ENCODE peak calls at places on chromosomes 2 and 18, in ten cellular contexts. N is HCT116, V is upper lobe of left lung, E is transverse colon, C is sigmoid colon, O is IMR-90, Z is breast epithelium, L is gastrocnemius medialis, D is Peyer's patch, F is tibial nerve. Y is an unnamed sample.

GRCh38 chr2:223944166-223944703 is 900 bp downstream of the WDFY1 start:
- DNase-seq in N (no peak), V (peak), E (peak), C (peak), O (no peak), Z (no peak), L (no peak), D (peak), F (peak), Y (peak)

GRCh38 chr2:206396216-206396615 is 47.1 kb upstream of the ADAM23 start:
- DNase-seq in N (no peak), V (no peak), E (no peak), C (no peak), O (no peak), Z (no peak), L (no peak), D (no peak), F (no peak), Y (no peak)

GRCh38 chr18:63439334-63439733 is 17.1 kb upstream of the VPS4B start:
- DNase-seq in N (peak), V (no peak), E (peak), C (peak), O (peak), Z (no peak), L (peak), D (no peak), F (peak), Y (no peak)

GRCh38 chr2:37849908-37850307 is 75.2 kb upstream of the RMDN2 start:
- DNase-seq in N (no peak), V (no peak), E (no peak), C (no peak), O (no peak), Z (no peak), L (no peak), D (no peak), F (no peak), Y (no peak)

GRCh38 chr2:197779261-197779660 is 5.9 kb downstream of the BOLL start:
- DNase-seq in N (no peak), V (no peak), E (no peak), C (no peak), O (no peak), Z (no peak), L (no peak), D (no peak), F (no peak), Y (no peak)

GRCh38 chr2:220162320-220162719 is 534.9 kb downstream of the SLC4A3 start:
- DNase-seq in N (no peak), V (no peak), E (no peak), C (no peak), O (peak), Z (no peak), L (no peak), D (no peak), F (no peak), Y (no peak)

GRCh38 chr2:143807677-143808076 is 678.5 kb downstream of the ARHGAP15 start:
- DNase-seq in N (no peak), V (no peak), E (peak), C (peak), O (no peak), Z (no peak), L (peak), D (no peak), F (peak), Y (peak)

GRCh38 chr2:164911832-164912231 is 43.5 kb downstream of the SLC38A11 start:
- DNase-seq in N (no peak), V (no peak), E (no peak), C (no peak), O (no peak), Z (no peak), L (no peak), D (no peak), F (no peak), Y (no peak)

GRCh38 chr2:142044168-142044567 is 86.6 kb downstream of the LRP1B start:
- DNase-seq in N (no peak), V (no peak), E (no peak), C (no peak), O (no peak), Z (no peak), L (no peak), D (no peak), F (no peak), Y (no peak)

GRCh38 chr2:237968048-237968862 is 1.4 kb downstream of the UBE2F start:
- DNase-seq in N (no peak), V (no peak), E (peak), C (peak), O (peak), Z (no peak), L (peak), D (no peak), F (peak), Y (peak)

GRCh38 chr2:162301151-162301804 is 17.2 kb downstream of the IFIH1 start:
- DNase-seq in N (peak), V (no peak), E (peak), C (no peak), O (peak), Z (peak), L (no peak), D (no peak), F (peak), Y (no peak)

GRCh38 chr2:107730898-107731297 is 95.8 kb upstream of the RGPD4 start:
- DNase-seq in N (no peak), V (no peak), E (no peak), C (no peak), O (no peak), Z (no peak), L (no peak), D (no peak), F (no peak), Y (no peak)

GRCh38 chr18:6221602-6222014 is 193.1 kb downstream of the L3MBTL4 start:
- DNase-seq in N (no peak), V (no peak), E (no peak), C (no peak), O (no peak), Z (no peak), L (no peak), D (no peak), F (no peak), Y (no peak)

GRCh38 chr2:141555876-141556470 is 574.8 kb downstream of the LRP1B start:
- DNase-seq in N (no peak), V (no peak), E (no peak), C (no peak), O (no peak), Z (no peak), L (no peak), D (no peak), F (no peak), Y (no peak)

GRCh38 chr18:62827397-62827796 is 112.1 kb downstream of the PHLPP1 start:
- DNase-seq in N (no peak), V (no peak), E (no peak), C (no peak), O (no peak), Z (no peak), L (no peak), D (no peak), F (no peak), Y (no peak)

GRCh38 chr2:175864131-175864728 is 137.8 kb downstream of the LNPK start:
- DNase-seq in N (no peak), V (no peak), E (no peak), C (no peak), O (no peak), Z (no peak), L (no peak), D (no peak), F (no peak), Y (no peak)

GRCh38 chr2:71538656-71539265 is 85.4 kb downstream of the DYSF start:
- DNase-seq in N (no peak), V (no peak), E (no peak), C (peak), O (no peak), Z (peak), L (no peak), D (no peak), F (no peak), Y (no peak)

GRCh38 chr2:218166791-218167190 is at the start of gene CXCR1:
- DNase-seq in N (no peak), V (no peak), E (no peak), C (no peak), O (no peak), Z (no peak), L (no peak), D (no peak), F (no peak), Y (no peak)

GRCh38 chr2:179981085-179981484 is 26.0 kb downstream of the CWC22 start:
- DNase-seq in N (no peak), V (no peak), E (no peak), C (no peak), O (peak), Z (no peak), L (no peak), D (no peak), F (no peak), Y (no peak)

GRCh38 chr2:121260370-121261154 is 24.4 kb downstream of the TFCP2L1 start:
- DNase-seq in N (no peak), V (no peak), E (peak), C (peak), O (no peak), Z (peak), L (no peak), D (peak), F (no peak), Y (no peak)

GRCh38 chr2:217016829-217017228 is 157.0 kb upstream of the TNP1 start:
- DNase-seq in N (no peak), V (no peak), E (no peak), C (no peak), O (peak), Z (no peak), L (no peak), D (no peak), F (no peak), Y (no peak)

GRCh38 chr2:88590998-88591613 is 36.2 kb downstream of the EIF2AK3 start:
- DNase-seq in N (peak), V (no peak), E (peak), C (no peak), O (peak), Z (no peak), L (peak), D (no peak), F (peak), Y (no peak)

GRCh38 chr2:240913810-240914644 is 7.9 kb downstream of the CROCC2 start:
- DNase-seq in N (no peak), V (peak), E (peak), C (peak), O (peak), Z (no peak), L (no peak), D (peak), F (peak), Y (peak)

GRCh38 chr18:61531891-61532290 is 198.7 kb downstream of the CDH20 start:
- DNase-seq in N (no peak), V (no peak), E (no peak), C (no peak), O (no peak), Z (no peak), L (no peak), D (no peak), F (no peak), Y (no peak)

GRCh38 chr2:53633441-53633840 is 134.2 kb upstream of the CHAC2 start:
- DNase-seq in N (no peak), V (no peak), E (no peak), C (no peak), O (peak), Z (no peak), L (no peak), D (no peak), F (no peak), Y (no peak)

GRCh38 chr2:64794426-64794995 is 140.8 kb upstream of the SERTAD2 start:
- DNase-seq in N (no peak), V (no peak), E (no peak), C (no peak), O (no peak), Z (no peak), L (no peak), D (no peak), F (no peak), Y (no peak)

GRCh38 chr2:64792995-64793639 is 139.4 kb upstream of the SERTAD2 start:
- DNase-seq in N (no peak), V (no peak), E (no peak), C (no peak), O (peak), Z (no peak), L (no peak), D (no peak), F (no peak), Y (no peak)

GRCh38 chr2:64789466-64790320 is 136.0 kb upstream of the SERTAD2 start:
- DNase-seq in N (no peak), V (no peak), E (no peak), C (no peak), O (no peak), Z (no peak), L (no peak), D (no peak), F (no peak), Y (no peak)

GRCh38 chr2:64793701-64794100 is 140.0 kb upstream of the SERTAD2 start:
- DNase-seq in N (no peak), V (no peak), E (no peak), C (no peak), O (peak), Z (no peak), L (no peak), D (no peak), F (no peak), Y (no peak)

GRCh38 chr2:64792310-64792709 is 138.6 kb upstream of the SERTAD2 start:
- DNase-seq in N (no peak), V (no peak), E (no peak), C (no peak), O (peak), Z (no peak), L (no peak), D (no peak), F (no peak), Y (no peak)
- TF ChIP-seq CTCF in N (peak), V (no peak), E (no peak), C (no peak), O (no peak), Z (no peak), L (no peak), D (no peak), F (no peak), Y (no peak)

GRCh38 chr2:20223345-20224190 is 1.4 kb downstream of the SDC1 start:
- DNase-seq in N (no peak), V (peak), E (no peak), C (no peak), O (peak), Z (peak), L (no peak), D (peak), F (no peak), Y (no peak)
- TF ChIP-seq POLR2A in N (peak), V (no peak), E (peak), C (no peak), O (no peak), Z (no peak), L (no peak), D (no peak), F (no peak), Y (no peak)

GRCh38 chr2:43838560-43839267 is at the start of the genes ABCG5 and ABCG8:
- DNase-seq in N (no peak), V (peak), E (no peak), C (no peak), O (no peak), Z (no peak), L (no peak), D (no peak), F (no peak), Y (peak)
- H3K4me3 ChIP-seq in N (no peak), V (no peak), E (no peak), C (no peak), O (no peak), Z (no peak), L (no peak), D (no peak), F (no peak), Y (no peak)

DNA sequence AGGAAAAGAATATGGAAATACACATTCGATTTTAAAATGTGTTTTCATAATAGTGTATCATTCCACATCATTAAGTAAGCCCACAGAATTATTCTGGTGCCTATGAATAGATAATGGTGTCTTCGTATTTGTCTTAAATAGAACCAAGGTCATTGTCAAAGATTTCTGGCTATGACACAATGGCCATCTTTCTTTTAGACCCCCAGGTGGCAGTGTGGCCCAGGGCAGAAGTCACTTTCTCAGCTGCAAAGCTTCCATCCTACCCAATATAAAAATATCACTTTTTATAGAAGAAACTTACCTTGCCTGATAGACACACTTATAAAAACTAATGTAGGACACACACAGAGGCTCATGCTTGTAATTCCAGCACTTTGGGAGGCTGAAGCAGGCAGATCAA is 57.5 kb downstream of the ZRANB3 start:
- DNase-seq in N (no peak), V (no peak), E (no peak), C (no peak), O (peak), Z (no peak), L (no peak), D (no peak), F (no peak), Y (no peak)
- TF ChIP-seq CTCF in N (peak), V (no peak), E (peak), C (no peak), O (peak), Z (no peak), L (peak), D (peak), F (peak), Y (no peak)

GRCh38 chr2:173196638-173197037 is 121.0 kb downstream of the MAP3K20 start:
- DNase-seq in N (no peak), V (no peak), E (no peak), C (no peak), O (no peak), Z (no peak), L (no peak), D (no peak), F (no peak), Y (no peak)
- TF ChIP-seq POLR2A in N (no peak), V (no peak), E (no peak), C (no peak), O (no peak), Z (no peak), L (no peak), D (no peak), F (no peak), Y (no peak)

DNA sequence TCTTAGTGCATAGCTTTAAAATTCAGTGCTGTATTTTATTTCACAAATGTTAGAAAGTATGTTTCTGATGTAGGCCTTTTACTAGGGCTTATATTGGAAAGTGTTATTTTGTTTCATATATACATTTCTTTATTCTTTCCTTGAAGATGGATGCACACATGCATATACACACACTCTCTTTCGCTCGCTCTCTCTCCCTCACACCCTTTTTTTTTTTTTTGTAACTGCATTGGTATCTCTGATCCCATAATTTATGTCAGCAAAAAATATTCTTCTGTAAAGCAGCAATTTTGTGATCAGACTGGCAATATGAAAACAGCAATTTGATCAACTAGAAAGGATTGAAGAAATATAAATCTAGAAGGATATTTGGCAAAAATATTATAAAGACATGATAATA is 2.0 kb downstream of the MBD5 start:
- DNase-seq in N (no peak), V (no peak), E (no peak), C (no peak), O (no peak), Z (no peak), L (no peak), D (no peak), F (no peak), Y (no peak)
- H3K4me3 ChIP-seq in N (no peak), V (no peak), E (no peak), C (peak), O (peak), Z (no peak), L (no peak), D (no peak), F (no peak), Y (no peak)

GRCh38 chr2:85843543-85843942 is 45.2 kb downstream of the ST3GAL5 start:
- DNase-seq in N (no peak), V (no peak), E (no peak), C (no peak), O (no peak), Z (no peak), L (no peak), D (no peak), F (no peak), Y (no peak)
- TF ChIP-seq CTCF in N (peak), V (no peak), E (peak), C (no peak), O (peak), Z (no peak), L (no peak), D (peak), F (peak), Y (no peak)

GRCh38 chr2:46983065-46983801 is 67.6 kb upstream of the MCFD2 start:
- DNase-seq in N (no peak), V (no peak), E (peak), C (no peak), O (peak), Z (no peak), L (no peak), D (no peak), F (no peak), Y (no peak)

GRCh38 chr2:46982356-46983064 is 66.9 kb upstream of the MCFD2 start:
- DNase-seq in N (no peak), V (no peak), E (no peak), C (no peak), O (no peak), Z (no peak), L (no peak), D (no peak), F (no peak), Y (no peak)

GRCh38 chr2:46984034-46984433 is 68.4 kb upstream of the MCFD2 start:
- DNase-seq in N (no peak), V (no peak), E (peak), C (peak), O (no peak), Z (no peak), L (no peak), D (no peak), F (no peak), Y (no peak)

GRCh38 chr2:46985512-46985911 is 69.9 kb upstream of the MCFD2 start:
- DNase-seq in N (no peak), V (no peak), E (no peak), C (no peak), O (peak), Z (no peak), L (no peak), D (no peak), F (no peak), Y (no peak)

DNA sequence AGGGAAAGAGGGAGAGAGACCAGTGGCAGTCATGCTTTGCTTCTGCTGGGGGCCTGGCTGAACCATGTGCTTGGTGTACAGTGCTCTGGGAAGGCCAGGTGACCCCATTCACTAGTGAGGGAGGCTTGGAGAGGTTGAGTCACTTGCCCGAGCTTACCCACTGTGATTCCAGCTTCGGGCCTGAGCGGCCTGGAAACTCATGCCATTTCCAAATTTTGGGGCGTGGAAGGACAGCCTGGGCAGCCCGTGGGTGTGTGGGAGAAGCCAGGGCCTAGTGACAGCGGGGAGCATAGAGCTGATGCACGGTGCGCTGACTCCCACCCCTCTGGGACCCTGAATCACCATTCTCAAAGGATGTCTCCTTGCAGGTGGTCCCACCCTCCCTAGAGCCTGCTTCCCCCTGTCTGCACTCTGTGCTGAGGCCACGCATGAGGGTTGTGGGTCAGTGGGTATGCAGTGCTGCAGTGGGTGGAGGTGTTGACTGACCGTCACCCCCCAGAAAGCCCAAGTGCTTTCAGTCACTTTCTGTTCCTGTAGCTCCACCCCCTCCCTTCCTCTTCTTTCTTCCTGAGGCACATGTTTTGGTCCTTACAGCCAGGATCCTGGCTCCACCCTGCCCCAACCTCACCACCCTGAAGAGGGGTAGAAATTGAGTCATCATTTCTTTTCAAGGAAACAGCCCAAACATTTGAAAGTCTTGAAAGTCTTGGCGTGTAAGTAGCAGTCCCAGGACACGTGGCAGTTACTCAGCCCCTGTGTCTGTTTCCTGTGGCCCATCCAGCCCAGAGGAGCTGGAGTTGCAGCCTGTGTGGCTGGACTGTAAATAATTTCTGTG is 69.3 kb upstream of the MCFD2 start:
- DNase-seq in N (peak), V (no peak), E (peak), C (peak), O (peak), Z (no peak), L (peak), D (no peak), F (peak), Y (peak)
- TF ChIP-seq POLR2A in N (no peak), V (no peak), E (no peak), C (no peak), O (peak), Z (no peak), L (no peak), D (no peak), F (no peak), Y (no peak)